ENCODE peak calls at places on chromosomes 16 and 17, in five cellular contexts. K, D, L, J and I are unnamed samples.

GRCh38 chr16:59991171-59991570 is 1257.1 kb upstream of the GOT2 start:
- DNase-seq in L (no peak), K (no peak), D (no peak), J (no peak), I (no peak)

GRCh38 chr17:43636446-43636845 is 25.3 kb downstream of the MEOX1 start:
- DNase-seq in L (no peak), K (no peak), D (no peak), J (no peak), I (no peak)

GRCh38 chr16:50197582-50197981 is 44.5 kb downstream of the TENT4B start:
- DNase-seq in J (no peak), K (no peak), L (no peak), D (no peak), I (no peak)

GRCh38 chr16:16865374-16865773 is 486.4 kb downstream of the NPIPA7 start:
- DNase-seq in D (no peak), J (no peak), K (no peak), L (no peak), I (no peak)

GRCh38 chr17:63768433-63768832 is 5.0 kb downstream of the CCDC47 start:
- DNase-seq in D (no peak), L (no peak), J (no peak), K (no peak), I (no peak)

GRCh38 chr16:19771796-19772195 is 53.7 kb downstream of the IQCK start:
- DNase-seq in L (no peak), K (no peak), J (no peak), D (no peak), I (no peak)

GRCh38 chr16:83473109-83473508 is 334.7 kb upstream of the HSBP1 start:
- DNase-seq in L (no peak), D (no peak), J (no peak), K (no peak), I (no peak)

GRCh38 chr16:89014611-89015230 is 37.7 kb upstream of the CBFA2T3 start:
- DNase-seq in L (no peak), J (peak; percentile 50), K (no peak), D (no peak), I (no peak)

GRCh38 chr16:22318690-22319358 is 21.6 kb downstream of the POLR3E start:
- DNase-seq in K (peak; percentile 43), J (no peak), D (peak; percentile 26), L (no peak), I (no peak)

GRCh38 chr17:9057310-9057709 is 36.0 kb downstream of the NTN1 start:
- DNase-seq in J (no peak), D (no peak), L (no peak), K (no peak), I (no peak)

GRCh38 chr16:89986600-89986999 is 32.7 kb downstream of the DBNDD1 start:
- DNase-seq in K (no peak), J (no peak), L (no peak), D (no peak), I (no peak)

GRCh38 chr17:3475812-3476686 is at the start of gene ASPA:
- DNase-seq in J (no peak), L (no peak), D (no peak), K (no peak), I (no peak)

GRCh38 chr17:14750866-14751265 is 450.0 kb downstream of the HS3ST3B1 start:
- DNase-seq in L (no peak), J (no peak), D (no peak), K (no peak), I (no peak)

GRCh38 chr16:50742521-50743150 is 750 bp downstream of the CYLD start:
- DNase-seq in D (peak; percentile 42), J (no peak), K (no peak), L (no peak), I (no peak)

GRCh38 chr17:31541559-31541958 is 150.1 kb downstream of the RAB11FIP4 start:
- DNase-seq in D (no peak), K (no peak), J (peak; percentile 70), L (no peak), I (no peak)

GRCh38 chr17:1137465-1137894 is 42.3 kb downstream of the ABR start:
- DNase-seq in K (no peak), D (peak; percentile 45), L (no peak), J (no peak), I (peak; percentile 34)

GRCh38 chr16:28096974-28097373 is 33.5 kb upstream of the GSG1L start:
- DNase-seq in K (no peak), D (no peak), L (no peak), J (peak; percentile 78), I (no peak)

GRCh38 chr17:72865954-72866353 is 226.5 kb downstream of the SLC39A11 start:
- DNase-seq in K (no peak), J (no peak), L (no peak), D (no peak), I (no peak)

GRCh38 chr17:34237458-34237857 is 17.6 kb upstream of the CCL2 start:
- DNase-seq in D (no peak), K (no peak), L (no peak), J (no peak), I (no peak)

GRCh38 chr17:52158450-52159042 is at the start of gene CA10:
- DNase-seq in J (peak; percentile 75), D (no peak), K (no peak), L (no peak), I (no peak)

GRCh38 chr16:77869997-77870813 is 81.8 kb downstream of the VAT1L start:
- DNase-seq in J (no peak), L (no peak), K (no peak), D (no peak), I (no peak)

GRCh38 chr16:4172070-4172469 is 55.8 kb upstream of the ADCY9 start:
- DNase-seq in D (no peak), K (no peak), L (peak; percentile 18), J (no peak), I (no peak)

GRCh38 chr16:19804538-19805323 is 79.9 kb downstream of the GPRC5B start:
- DNase-seq in J (peak; percentile 88), L (no peak), K (peak; percentile 77), D (no peak), I (no peak)

GRCh38 chr17:29722411-29723198 is 99.9 kb upstream of the CORO6 start:
- DNase-seq in J (no peak), K (no peak), L (peak; percentile 53), D (no peak), I (no peak)

GRCh38 chr17:19495828-19496227 is 37.8 kb upstream of the SLC47A1 start:
- DNase-seq in J (no peak), L (no peak), D (no peak), K (no peak), I (no peak)

GRCh38 chr17:80408872-80409271 is 6.1 kb upstream of the ENDOV start:
- DNase-seq in L (no peak), J (no peak), K (peak; percentile 42), D (no peak), I (no peak)

GRCh38 chr16:86533076-86533475 is 22.0 kb downstream of the MTHFSD start:
- DNase-seq in J (peak; percentile 22), L (no peak), D (no peak), K (no peak), I (no peak)

GRCh38 chr17:31537558-31537957 is 146.1 kb downstream of the RAB11FIP4 start:
- DNase-seq in K (peak; percentile 80), D (no peak), L (no peak), J (peak; percentile 74), I (no peak)

GRCh38 chr16:83574388-83574787 is 233.4 kb upstream of the HSBP1 start:
- DNase-seq in D (no peak), L (peak; percentile 63), J (no peak), K (no peak), I (peak; percentile 90)

GRCh38 chr16:5885521-5885920 is 787.9 kb upstream of the EEF2KMT start:
- DNase-seq in K (no peak), J (no peak), D (no peak), L (no peak), I (no peak)

GRCh38 chr16:12324152-12324551 is 347.6 kb downstream of the SNX29 start:
- DNase-seq in J (no peak), L (no peak), K (no peak), D (no peak), I (no peak)

GRCh38 chr16:73956592-73957495 is 339.8 kb upstream of the PSMD7 start:
- DNase-seq in L (peak; percentile 20), K (peak; percentile 54), J (no peak), D (no peak), I (peak; percentile 6)

GRCh38 chr16:51971184-51971583 is 575.8 kb downstream of the TOX3 start:
- DNase-seq in L (no peak), K (peak; percentile 30), D (no peak), J (no peak), I (no peak)

GRCh38 chr16:48564544-48565444 is 45.2 kb downstream of the N4BP1 start:
- DNase-seq in L (no peak), J (no peak), D (no peak), K (no peak), I (no peak)

GRCh38 chr16:48559462-48560211 is 50.3 kb downstream of the N4BP1 start:
- DNase-seq in K (no peak), L (no peak), J (no peak), D (no peak), I (no peak)

GRCh38 chr16:48560692-48561091 is 49.3 kb downstream of the N4BP1 start:
- DNase-seq in K (no peak), D (no peak), J (no peak), L (no peak), I (no peak)

GRCh38 chr16:48562475-48562874 is 47.5 kb downstream of the N4BP1 start:
- DNase-seq in K (no peak), J (no peak), D (no peak), L (no peak), I (no peak)

GRCh38 chr16:48561960-48562393 is 48.0 kb downstream of the N4BP1 start:
- DNase-seq in J (no peak), L (no peak), K (no peak), D (no peak), I (no peak)
- H3K27ac ChIP-seq in J (peak overlapping the region; percentile 19), L (no peak overlapping the region), K (peak overlapping the region; percentile 12), D (no peak overlapping the region), I (no peak overlapping the region)

GRCh38 chr16:80775450-80775849 is 28.9 kb downstream of the CDYL2 start:
- DNase-seq in D (no peak), L (no peak), J (no peak), K (no peak), I (no peak)
- H3K27ac ChIP-seq in D (no peak overlapping the region), L (no peak overlapping the region), J (no peak overlapping the region), K (no peak overlapping the region), I (no peak overlapping the region)

DNA sequence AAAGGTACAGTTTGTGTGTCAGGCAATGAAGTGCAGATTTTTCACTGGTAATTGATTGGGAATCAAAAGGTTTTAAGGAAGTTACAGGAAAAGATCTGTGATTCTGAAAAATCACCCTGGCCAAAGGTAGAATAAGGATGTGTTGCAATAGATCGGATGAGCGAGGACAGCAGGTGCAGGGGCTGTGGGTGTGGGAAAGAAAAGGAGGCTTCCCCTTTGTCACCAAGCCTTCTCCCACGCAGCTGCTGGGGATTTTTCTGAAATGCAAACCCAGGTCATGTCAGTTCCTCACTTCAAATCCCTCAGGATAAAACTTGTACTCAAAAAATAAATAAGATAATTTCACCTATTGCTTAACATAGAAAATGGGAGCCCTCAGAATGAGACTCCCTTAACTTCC is 47.9 kb upstream of the ARHGAP17 start:
- DNase-seq in D (no peak), K (no peak), L (no peak), J (no peak), I (no peak)
- H3K27ac ChIP-seq in D (no peak overlapping the region), K (no peak overlapping the region), L (no peak overlapping the region), J (no peak overlapping the region), I (no peak overlapping the region)

DNA sequence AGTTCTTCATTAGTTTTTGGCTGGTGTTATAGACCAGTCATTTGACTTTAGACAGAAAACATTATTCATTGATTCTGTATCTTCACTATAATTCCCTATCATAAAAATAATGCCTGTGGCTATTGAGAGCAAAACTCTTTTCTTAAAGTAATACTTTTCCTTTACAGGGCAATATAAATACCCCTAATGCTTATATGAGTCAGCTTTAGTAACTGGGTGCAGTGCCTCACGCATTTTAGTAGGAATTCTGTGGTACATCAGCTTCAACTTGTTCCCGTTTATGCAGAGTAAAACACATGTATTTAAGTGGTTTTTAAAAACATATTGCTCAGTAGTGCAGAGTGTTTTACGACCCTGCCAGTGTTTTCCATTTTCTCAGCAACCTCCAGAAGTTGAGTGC is 68.1 kb downstream of the SEC14L1 start:
- DNase-seq in J (no peak), D (no peak), K (no peak), L (no peak), I (no peak)
- H3K27ac ChIP-seq in J (no peak overlapping the region), D (no peak overlapping the region), K (peak overlapping the region; percentile 78), L (no peak overlapping the region), I (no peak overlapping the region)